ENCODE peak calls at places on chromosomes 11 and 22, in ten cellular contexts. X, J, C, E, U, R, O, H, P and L are unnamed samples.

GRCh38 chr11:105867742-105868141 is 154.3 kb downstream of the MSANTD4 start:
- DNase-seq in X (no peak), E (no peak), U (no peak), P (no peak), C (no peak), R (no peak), H (peak; percentile 24), O (no peak), J (no peak), L (no peak)

GRCh38 chr11:35721576-35722341 is 59.2 kb downstream of the TRIM44 start:
- DNase-seq in X (no peak), U (no peak), E (no peak), H (no peak), R (no peak), J (no peak), P (no peak), O (no peak), C (no peak), L (no peak)

GRCh38 chr22:11066458-11067285 is 4461.3 kb upstream of the OR11H1 start:
- DNase-seq in U (no peak), J (no peak), O (peak; percentile 40), X (no peak), C (no peak), R (no peak), H (no peak), P (no peak), E (no peak), L (no peak)

GRCh38 chr11:104073950-104074349 is 37.5 kb downstream of the DDI1 start:
- DNase-seq in X (no peak), C (peak; percentile 75), R (no peak), O (peak; percentile 10), E (no peak), J (no peak), U (no peak), P (peak; percentile 5), H (no peak), L (no peak)

GRCh38 chr22:39997939-39998726 is 3.4 kb downstream of the FAM83F start:
- DNase-seq in H (no peak), C (peak; percentile 84), U (no peak), O (peak; percentile 78), E (no peak), R (no peak), J (no peak), X (no peak), P (no peak), L (peak; percentile 34)

GRCh38 chr11:118635237-118635591 is 27.8 kb downstream of the PHLDB1 start:
- DNase-seq in C (no peak), R (no peak), X (no peak), H (peak; percentile 39), P (no peak), U (no peak), O (no peak), E (no peak), J (no peak), L (no peak)

GRCh38 chr11:75246673-75247350 is 6.2 kb downstream of the TPBGL start:
- DNase-seq in H (no peak), E (no peak), J (no peak), X (no peak), P (no peak), C (no peak), U (no peak), R (no peak), O (no peak), L (no peak)

GRCh38 chr11:122656073-122656630 is 630 bp downstream of the UBASH3B start:
- DNase-seq in R (peak; percentile 67), J (no peak), O (peak; percentile 69), H (peak; percentile 74), P (peak; percentile 57), X (peak; percentile 77), E (peak; percentile 23), C (peak; percentile 75), U (no peak), L (peak; percentile 5)

GRCh38 chr11:8812438-8812837 is 98.6 kb upstream of the AKIP1 start:
- DNase-seq in E (no peak), R (no peak), C (peak; percentile 66), P (no peak), J (no peak), U (no peak), X (peak; percentile 65), H (no peak), O (no peak), L (no peak)

GRCh38 chr22:46803031-46803880 is 40.8 kb downstream of the TBC1D22A start:
- DNase-seq in C (peak; percentile 5), H (peak; percentile 76), J (peak; percentile 32), X (peak; percentile 67), P (no peak), R (no peak), O (peak; percentile 90), E (peak; percentile 43), U (no peak), L (no peak)

GRCh38 chr11:65560555-65561418 is 2.6 kb upstream of the LTBP3 start:
- DNase-seq in O (no peak), J (no peak), H (peak; percentile 57), R (no peak), X (peak; percentile 81), U (peak; percentile 72), E (no peak), C (peak; percentile 85), P (peak; percentile 65), L (peak; percentile 80)

GRCh38 chr22:48886604-48887393 is 940.9 kb downstream of the BRD1 start:
- DNase-seq in R (no peak), E (no peak), O (no peak), J (no peak), P (no peak), H (no peak), C (no peak), U (no peak), X (peak; percentile 47), L (no peak)

GRCh38 chr11:66478823-66479740 is 1.2 kb upstream of the DPP3 start:
- DNase-seq in C (peak; percentile 58), X (no peak), H (peak; percentile 24), E (no peak), J (peak; percentile 27), O (peak; percentile 75), R (no peak), P (no peak), U (no peak), L (peak; percentile 14)

GRCh38 chr11:17810736-17811135 is 76.2 kb downstream of the KCNC1 start:
- DNase-seq in P (no peak), U (no peak), R (no peak), C (peak; percentile 80), J (no peak), H (peak; percentile 53), E (no peak), X (no peak), O (no peak), L (no peak)

GRCh38 chr11:120512727-120513435 is 1.3 kb downstream of the GRIK4 start:
- DNase-seq in E (no peak), O (no peak), H (no peak), P (no peak), J (no peak), C (peak; percentile 34), R (no peak), U (no peak), X (peak; percentile 51), L (no peak)

GRCh38 chr11:72136677-72137255 is 1.2 kb downstream of the FOLR3 start:
- DNase-seq in P (no peak), O (no peak), X (no peak), C (no peak), U (no peak), R (no peak), J (no peak), H (no peak), E (no peak), L (no peak)